ENCODE peak calls at places on chromosomes 4 and X, in ten cellular contexts. Q is IMR-90; V is A549; R is heart right ventricle; J is tibial artery; U is suprapubic skin; F is GM23248; G is CD8-positive, alpha-beta T cell; A is OCI-LY7; B is tibial nerve. I is an unnamed sample. For H3K9me3, the result is how much of the 10 kb centered on the place peaks cover.

GRCh38 chrX:107748490-107748889 is 27.1 kb downstream of the TSC22D3 start:
- DNase-seq in F (no peak), R (no peak), Q (no peak), G (no peak), B (no peak), A (no peak), V (no peak), U (no peak), J (no peak), I (no peak)

GRCh38 chr4:102196221-102196620 is 149.1 kb downstream of the SLC39A8 start:
- DNase-seq in Q (no peak), B (no peak), G (no peak), J (no peak), F (peak), V (no peak), R (no peak), A (no peak), U (no peak), I (no peak)

GRCh38 chr4:122152699-122153328 is 683 bp downstream of the BLTP1 start:
- DNase-seq in U (peak), A (peak), B (no peak), Q (peak), R (peak), J (peak), F (peak), G (peak), V (peak), I (no peak)

GRCh38 chr4:184649971-184650855 is 675 bp downstream of the PRIMPOL start:
- DNase-seq in B (no peak), V (no peak), G (no peak), J (no peak), R (no peak), U (no peak), A (peak), F (peak), Q (peak), I (no peak)

GRCh38 chr4:124631760-124632159 is 80.8 kb downstream of the ANKRD50 start:
- DNase-seq in G (no peak), B (no peak), J (no peak), F (peak), V (peak), A (no peak), Q (peak), R (peak), U (peak), I (no peak)

GRCh38 chr4:164212134-164212533 is 541.8 kb upstream of the SMIM31 start:
- DNase-seq in Q (no peak), U (no peak), B (no peak), A (no peak), F (peak), R (no peak), G (no peak), V (no peak), J (no peak), I (no peak)

GRCh38 chr4:169070895-169071218 is 60.8 kb upstream of the CBR4 start:
- DNase-seq in U (no peak), G (no peak), J (no peak), A (no peak), V (peak), F (no peak), Q (no peak), B (no peak), R (no peak), I (no peak)

GRCh38 chr4:11297201-11297600 is 131.5 kb downstream of the HS3ST1 start:
- DNase-seq in B (no peak), V (no peak), A (no peak), R (no peak), Q (no peak), G (no peak), F (no peak), U (no peak), J (no peak), I (no peak)

GRCh38 chr4:157739237-157739636 is 433.6 kb downstream of the GASK1B start:
- DNase-seq in U (no peak), G (no peak), R (no peak), F (peak), B (no peak), A (no peak), J (no peak), Q (no peak), V (no peak), I (no peak)

DNA sequence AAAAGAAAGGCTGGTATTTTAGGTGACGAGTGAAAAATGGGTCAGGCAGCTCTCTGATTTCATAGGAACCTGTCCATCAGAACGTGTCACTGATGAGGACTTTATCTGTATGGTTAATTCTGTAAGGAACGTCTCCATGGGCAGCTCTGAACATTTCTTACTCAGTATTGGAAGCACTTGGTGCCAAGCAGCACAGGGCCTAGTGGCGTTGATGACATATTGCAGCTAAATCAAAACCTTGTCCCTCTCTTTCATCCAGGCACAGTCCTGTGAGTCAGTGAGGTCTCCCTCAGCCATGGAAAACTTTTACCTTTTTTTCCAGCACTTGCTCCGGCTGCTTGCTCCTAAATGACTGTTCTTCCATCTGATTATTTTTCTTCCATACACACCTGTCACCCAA is 301.9 kb downstream of the DHX15 start:
- DNase-seq in V (no peak), F (no peak), G (no peak), J (no peak), U (no peak), B (no peak), Q (no peak), A (no peak), R (no peak), I (no peak)
- H3K9me3 ChIP-seq in V (under half), F (under half), G (under half), J (under half), U (under half), B (under half), Q (under half), A (under half), R (under half), I (under half)

GRCh38 chrX:46782034-46782433 is 23.1 kb upstream of the SLC9A7 start:
- DNase-seq in J (no peak), U (no peak), A (no peak), G (no peak), F (no peak), V (no peak), B (no peak), R (no peak), Q (no peak), I (no peak)

GRCh38 chrX:46777971-46778810 is 19.3 kb upstream of the SLC9A7 start:
- DNase-seq in A (no peak), B (no peak), R (no peak), G (no peak), U (no peak), F (peak), J (no peak), Q (peak), V (no peak), I (no peak)
- H3K4me3 ChIP-seq in A (no peak), B (no peak), R (no peak), G (no peak), U (no peak), F (peak), J (no peak), Q (peak), V (no peak), I (no peak)

DNA sequence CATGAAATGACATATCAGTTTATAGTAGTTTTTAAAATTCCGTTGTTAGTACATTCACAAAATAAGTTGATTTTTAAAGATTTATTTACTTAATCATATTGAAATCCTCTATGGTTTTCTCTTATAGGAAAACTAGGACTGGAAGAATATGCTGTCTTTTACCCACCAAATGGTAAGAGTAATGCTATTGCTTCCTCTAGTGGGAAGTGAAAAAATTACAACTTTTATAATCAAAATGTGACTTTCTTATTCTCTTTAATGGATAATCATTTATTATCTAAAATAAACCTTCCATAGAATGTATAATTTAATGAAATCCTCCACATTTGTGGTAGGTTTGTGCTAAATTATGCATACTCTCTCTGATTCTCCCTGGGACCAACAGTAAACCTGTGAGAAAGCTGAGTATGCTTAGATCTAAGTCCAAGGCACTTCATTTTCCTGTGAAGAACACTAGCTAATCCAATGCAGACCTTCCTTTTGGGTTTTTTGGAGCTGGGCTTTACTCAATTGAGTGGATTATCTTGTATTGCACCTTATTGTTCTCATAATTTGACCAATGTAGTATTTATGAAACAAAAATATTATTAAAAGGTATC is 136.2 kb downstream of the TBC1D19 start:
- DNase-seq in Q (peak), G (no peak), V (no peak), R (no peak), B (no peak), A (peak), U (no peak), J (no peak), F (peak), I (no peak)
- H3K27ac ChIP-seq in Q (no peak), G (no peak), V (no peak), R (no peak), B (no peak), A (no peak), U (no peak), J (no peak), F (no peak), I (no peak)

DNA sequence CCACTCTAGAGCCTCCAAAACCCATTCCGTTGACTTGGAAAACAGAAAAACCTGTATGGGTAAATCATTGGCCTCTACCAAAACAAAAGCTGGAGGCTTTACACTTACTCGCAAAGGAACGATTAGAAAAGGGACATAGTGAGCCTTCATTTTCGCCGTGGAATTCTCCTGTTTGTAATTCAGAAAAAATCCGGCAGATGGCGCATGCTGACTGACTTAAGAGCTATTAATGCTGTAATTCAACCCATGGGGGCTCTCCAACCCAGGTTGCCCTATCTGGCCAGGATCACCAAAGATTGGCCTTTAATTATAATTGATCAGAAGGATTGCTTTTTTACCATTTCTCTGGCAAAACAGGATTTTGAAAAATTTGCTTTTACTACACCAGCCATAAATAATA is 60.8 kb downstream of the ZNF732 start:
- DNase-seq in U (no peak), G (peak), R (peak), A (peak), F (peak), Q (no peak), B (no peak), V (no peak), J (no peak), I (peak)
- H3K9me3 ChIP-seq in U (under half), G (under half), R (under half), A (under half), F (under half), Q (under half), B (under half), V (under half), J (under half), I (under half)

GRCh38 chr4:52838729-52839722 is 23.1 kb upstream of the RASL11B start:
- DNase-seq in A (no peak), J (no peak), F (no peak), Q (no peak), R (peak), U (no peak), G (no peak), B (no peak), V (no peak), I (no peak)
- H3K4me3 ChIP-seq in A (no peak), J (no peak), F (no peak), Q (no peak), R (no peak), U (no peak), G (no peak), B (no peak), V (no peak), I (no peak)

GRCh38 chrX:136778020-136778419 is 2.7 kb downstream of the ARHGEF6 start:
- DNase-seq in Q (no peak), V (no peak), F (peak), J (no peak), G (no peak), U (no peak), B (no peak), A (no peak), R (no peak), I (no peak)

GRCh38 chrX:136780738-136781137 is at the start of gene ARHGEF6:
- DNase-seq in A (peak), R (peak), B (no peak), V (no peak), Q (no peak), J (no peak), F (peak), G (peak), U (no peak), I (peak)

GRCh38 chrX:136778914-136779313 is 1.8 kb downstream of the ARHGEF6 start:
- DNase-seq in F (no peak), B (no peak), V (no peak), G (no peak), R (no peak), J (no peak), A (no peak), U (no peak), Q (no peak), I (no peak)

GRCh38 chrX:136780241-136780640 is 491 bp downstream of the ARHGEF6 start:
- DNase-seq in Q (no peak), R (no peak), F (peak), G (no peak), B (no peak), V (no peak), U (no peak), A (no peak), J (no peak), I (no peak)

DNA sequence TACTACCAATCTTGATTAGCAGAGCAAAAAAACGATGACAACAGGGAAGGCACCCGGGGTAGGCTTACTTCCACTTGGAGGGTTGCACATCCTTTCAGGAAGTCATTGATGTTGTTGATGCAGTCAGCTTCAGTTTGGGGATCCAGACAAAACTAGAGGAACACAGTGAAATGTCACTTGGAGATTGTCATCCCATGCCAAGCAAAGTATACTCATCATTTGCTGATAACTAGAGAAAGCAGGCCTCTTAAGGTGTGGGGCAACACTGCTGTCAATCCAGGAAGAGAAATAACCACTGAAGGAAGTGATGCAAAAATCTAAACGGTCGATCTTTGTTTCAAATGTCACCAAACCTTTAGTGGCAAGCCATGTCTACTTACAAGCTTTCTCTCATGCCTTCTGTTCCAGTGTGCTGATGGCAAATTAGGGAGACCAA is 1.4 kb downstream of the ARHGEF6 start:
- DNase-seq in G (peak), Q (no peak), B (no peak), F (peak), R (no peak), A (peak), J (no peak), V (no peak), U (no peak), I (no peak)
- H3K27ac ChIP-seq in G (peak), Q (no peak), B (peak), F (peak), R (peak), A (peak), J (peak), V (no peak), U (peak), I (peak)

GRCh38 chrX:82163701-82164100 is 961.8 kb downstream of the SH3BGRL start:
- DNase-seq in J (no peak), R (no peak), U (no peak), Q (no peak), G (no peak), V (no peak), A (no peak), B (no peak), F (peak), I (no peak)
- H3K9me3 ChIP-seq in J (under half), R (under half), U (under half), Q (under half), G (under half), V (under half), A (under half), B (under half), F (under half), I (under half)

GRCh38 chrX:70255452-70255851 is 4.6 kb downstream of the P2RY4 start:
- DNase-seq in R (no peak), G (no peak), B (no peak), U (no peak), V (no peak), J (no peak), Q (no peak), A (no peak), F (no peak), I (no peak)
- H3K4me3 ChIP-seq in R (no peak), G (no peak), B (no peak), U (no peak), V (no peak), J (no peak), Q (no peak), A (no peak), F (no peak), I (no peak)

GRCh38 chrX:37905436-37906147 is 58.2 kb upstream of the DYNLT3 start:
- DNase-seq in A (no peak), B (no peak), Q (peak), G (peak), U (no peak), F (peak), J (no peak), V (peak), R (no peak), I (no peak)

GRCh38 chrX:37904833-37905232 is 57.5 kb upstream of the DYNLT3 start:
- DNase-seq in B (no peak), Q (no peak), F (no peak), A (no peak), G (no peak), R (no peak), U (no peak), V (no peak), J (no peak), I (no peak)

GRCh38 chrX:37912286-37912685 is 64.9 kb upstream of the DYNLT3 start:
- DNase-seq in R (no peak), V (no peak), F (peak), A (no peak), U (no peak), G (no peak), Q (no peak), J (no peak), B (no peak), I (no peak)

GRCh38 chrX:37910186-37910585 is 62.8 kb upstream of the DYNLT3 start:
- DNase-seq in A (no peak), R (no peak), B (no peak), U (no peak), V (no peak), J (no peak), F (no peak), G (no peak), Q (no peak), I (no peak)

DNA sequence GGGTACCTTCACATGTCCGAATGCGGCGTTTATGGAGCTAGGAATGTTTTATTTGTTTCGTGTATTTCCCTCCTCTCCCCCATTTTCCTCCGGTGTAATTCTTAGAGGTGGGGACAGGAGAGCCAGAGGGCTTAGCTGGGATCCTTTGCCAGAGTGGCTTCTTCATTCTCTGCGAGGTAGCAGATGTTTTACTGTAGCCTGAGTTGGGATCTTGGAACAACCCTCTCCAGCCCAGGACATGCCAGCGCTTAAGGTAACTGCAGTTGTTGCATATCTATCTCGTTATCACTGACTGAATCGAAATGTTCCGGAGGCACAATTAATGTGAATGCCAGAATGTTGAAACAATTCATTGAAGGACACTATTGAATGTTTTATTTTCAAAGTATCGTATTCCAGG is 59.0 kb upstream of the DYNLT3 start:
- DNase-seq in G (no peak), Q (no peak), V (no peak), F (no peak), U (no peak), J (no peak), B (no peak), R (no peak), A (no peak), I (no peak)
- H3K27ac ChIP-seq in G (no peak), Q (no peak), V (peak), F (no peak), U (no peak), J (no peak), B (no peak), R (no peak), A (no peak), I (no peak)